ENCODE peak calls at places on chromosome 14, in six cellular contexts. S, A, D, I, U and L are unnamed samples.

GRCh38 chr14:95713596-95714371 is at the start of gene TCL1A:
- DNase-seq in S (no peak), A (no peak), D (no peak), I (peak), U (no peak), L (no peak)

GRCh38 chr14:81446279-81447007 is 46.3 kb upstream of the STON2 start:
- DNase-seq in S (no peak), A (no peak), D (no peak), I (no peak), U (no peak), L (no peak)

GRCh38 chr14:55609681-55610080 is 29.7 kb downstream of the KTN1 start:
- DNase-seq in S (no peak), A (no peak), D (no peak), I (no peak), U (peak), L (no peak)

GRCh38 chr14:63229330-63230059 is 25.3 kb downstream of the RHOJ start:
- DNase-seq in S (no peak), A (no peak), D (no peak), I (no peak), U (no peak), L (no peak)

GRCh38 chr14:33509927-33510535 is 440.8 kb downstream of the EGLN3 start:
- DNase-seq in S (no peak), A (no peak), D (no peak), I (no peak), U (no peak), L (no peak)

GRCh38 chr14:55130194-55130550 is 1.1 kb downstream of the LGALS3 start:
- DNase-seq in S (peak), A (no peak), D (no peak), I (no peak), U (peak), L (no peak)

GRCh38 chr14:102903889-102904512 is 18.5 kb upstream of the AMN start:
- DNase-seq in S (no peak), A (no peak), D (no peak), I (no peak), U (no peak), L (no peak)

GRCh38 chr14:56796259-56796658 is 14.0 kb downstream of the OTX2 start:
- DNase-seq in S (no peak), A (no peak), D (no peak), I (no peak), U (no peak), L (no peak)

GRCh38 chr14:55329999-55330710 is 58.9 kb downstream of the FBXO34 start:
- DNase-seq in S (no peak), A (no peak), D (no peak), I (no peak), U (no peak), L (no peak)

GRCh38 chr14:32081901-32082300 is 4.8 kb downstream of the ARHGAP5 start:
- DNase-seq in S (no peak), A (no peak), D (no peak), I (no peak), U (no peak), L (no peak)

GRCh38 chr14:67579040-67579439 is 21.0 kb downstream of the PIGH start:
- DNase-seq in S (no peak), A (no peak), D (no peak), I (no peak), U (no peak), L (no peak)

GRCh38 chr14:32694795-32695449 is 243.8 kb upstream of the NPAS3 start:
- DNase-seq in S (no peak), A (no peak), D (no peak), I (no peak), U (no peak), L (no peak)

GRCh38 chr14:76958020-76958965 is 70.2 kb downstream of the IRF2BPL start:
- DNase-seq in S (no peak), A (no peak), D (no peak), I (no peak), U (peak), L (no peak)

GRCh38 chr14:52244997-52245396 is 22.5 kb upstream of the PTGDR start:
- DNase-seq in S (no peak), A (no peak), D (no peak), I (no peak), U (no peak), L (no peak)